ENCODE peak calls at places on chromosomes 2 and 18, in nine cellular contexts. Q, U, M, H, S, X, J, T and K are unnamed samples.

GRCh38 chr18:54806526-54806925 is 21.8 kb upstream of the RAB27B start:
- DNase-seq in Q (no peak), U (no peak), M (no peak), H (no peak), S (no peak), X (no peak), J (peak), T (no peak), K (no peak)

GRCh38 chr18:66646622-66647021 is 42.7 kb upstream of the CDH19 start:
- DNase-seq in Q (no peak), U (no peak), M (no peak), H (no peak), S (no peak), X (no peak), J (no peak), T (no peak), K (no peak)

GRCh38 chr2:19355416-19355821 is 3.0 kb downstream of the OSR1 start:
- DNase-seq in Q (no peak), U (no peak), M (no peak), H (no peak), S (no peak), X (no peak), J (peak), T (no peak), K (no peak)

GRCh38 chr18:13394794-13395193 is 176.2 kb downstream of the LDLRAD4 start:
- DNase-seq in Q (no peak), U (no peak), M (no peak), H (no peak), S (no peak), X (no peak), J (no peak), T (no peak), K (peak)

GRCh38 chr2:237774811-237775553 is 23.6 kb upstream of the RBM44 start:
- DNase-seq in Q (peak), U (peak), M (peak), H (no peak), S (peak), X (no peak), J (peak), T (no peak), K (peak)

GRCh38 chr2:232444409-232445148 is 11.4 kb upstream of the ALPI start:
- DNase-seq in Q (peak), U (peak), M (peak), H (no peak), S (no peak), X (peak), J (peak), T (no peak), K (peak)

GRCh38 chr2:111121028-111121872 is 536 bp downstream of the BCL2L11 start:
- DNase-seq in Q (peak), U (peak), M (peak), H (peak), S (peak), X (peak), J (peak), T (peak), K (peak)

GRCh38 chr2:15009681-15010080 is 377.2 kb downstream of the LRATD1 start:
- DNase-seq in Q (no peak), U (no peak), M (no peak), H (no peak), S (no peak), X (no peak), J (no peak), T (no peak), K (no peak)

GRCh38 chr2:98884658-98885057 is 51.4 kb downstream of the CRACDL start:
- DNase-seq in Q (no peak), U (no peak), M (no peak), H (no peak), S (no peak), X (no peak), J (no peak), T (no peak), K (no peak)

GRCh38 chr2:158519481-158519880 is 62.7 kb downstream of the PKP4 start:
- DNase-seq in Q (no peak), U (no peak), M (no peak), H (no peak), S (no peak), X (no peak), J (peak), T (no peak), K (no peak)

GRCh38 chr2:209685963-209686362 is 85.7 kb upstream of the UNC80 start:
- DNase-seq in Q (no peak), U (no peak), M (no peak), H (no peak), S (no peak), X (no peak), J (peak), T (no peak), K (no peak)

GRCh38 chr2:212686285-212686895 is 147.8 kb upstream of the ERBB4 start:
- DNase-seq in Q (peak), U (no peak), M (peak), H (peak), S (peak), X (peak), J (peak), T (no peak), K (peak)

GRCh38 chr2:47344890-47345583 is 57.9 kb upstream of the MSH2 start:
- DNase-seq in Q (peak), U (peak), M (no peak), H (peak), S (peak), X (peak), J (no peak), T (peak), K (peak)

GRCh38 chr2:142008135-142008744 is 122.6 kb downstream of the LRP1B start:
- DNase-seq in Q (no peak), U (no peak), M (no peak), H (no peak), S (no peak), X (no peak), J (no peak), T (no peak), K (no peak)

GRCh38 chr2:226544581-226545210 is 254.9 kb downstream of the IRS1 start:
- DNase-seq in Q (no peak), U (no peak), M (no peak), H (no peak), S (no peak), X (no peak), J (no peak), T (no peak), K (no peak)

GRCh38 chr2:226536410-226536809 is 263.2 kb downstream of the IRS1 start:
- DNase-seq in Q (no peak), U (no peak), M (no peak), H (no peak), S (no peak), X (no peak), J (no peak), T (no peak), K (no peak)

GRCh38 chr2:226540204-226540994 is 259.2 kb downstream of the IRS1 start:
- DNase-seq in Q (no peak), U (no peak), M (no peak), H (no peak), S (no peak), X (no peak), J (no peak), T (no peak), K (no peak)
- H3K4me3 ChIP-seq in Q (no peak), U (no peak), M (no peak), H (no peak), S (no peak), X (no peak), J (no peak), T (no peak), K (no peak)

DNA sequence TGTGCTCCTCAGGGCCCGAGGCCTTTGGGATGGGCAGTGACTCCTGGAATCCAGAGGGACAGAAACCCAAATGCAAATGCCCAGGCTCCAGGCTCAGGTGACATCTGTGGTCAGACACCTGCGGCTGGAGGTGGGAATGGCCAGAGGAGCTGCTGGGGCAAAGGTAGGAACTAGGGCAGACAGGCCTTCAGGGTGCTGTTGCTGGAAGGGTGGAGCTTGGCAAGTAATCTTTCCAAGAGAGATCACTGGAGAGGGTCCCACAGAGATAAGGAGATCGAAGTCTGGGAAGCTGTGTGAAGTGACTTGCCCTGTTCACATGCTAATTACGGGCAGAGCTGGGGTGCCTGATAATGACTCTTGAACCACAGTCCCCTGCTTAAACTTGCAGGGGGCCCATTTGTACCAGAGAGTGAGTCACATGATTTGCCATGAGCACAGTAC is 82.4 kb downstream of the ACAA2 start:
- DNase-seq in Q (no peak), U (no peak), M (no peak), H (no peak), S (no peak), X (no peak), J (no peak), T (no peak), K (no peak)
- H3K4me3 ChIP-seq in Q (no peak), U (no peak), M (no peak), H (no peak), S (no peak), X (no peak), J (no peak), T (no peak), K (no peak)

DNA sequence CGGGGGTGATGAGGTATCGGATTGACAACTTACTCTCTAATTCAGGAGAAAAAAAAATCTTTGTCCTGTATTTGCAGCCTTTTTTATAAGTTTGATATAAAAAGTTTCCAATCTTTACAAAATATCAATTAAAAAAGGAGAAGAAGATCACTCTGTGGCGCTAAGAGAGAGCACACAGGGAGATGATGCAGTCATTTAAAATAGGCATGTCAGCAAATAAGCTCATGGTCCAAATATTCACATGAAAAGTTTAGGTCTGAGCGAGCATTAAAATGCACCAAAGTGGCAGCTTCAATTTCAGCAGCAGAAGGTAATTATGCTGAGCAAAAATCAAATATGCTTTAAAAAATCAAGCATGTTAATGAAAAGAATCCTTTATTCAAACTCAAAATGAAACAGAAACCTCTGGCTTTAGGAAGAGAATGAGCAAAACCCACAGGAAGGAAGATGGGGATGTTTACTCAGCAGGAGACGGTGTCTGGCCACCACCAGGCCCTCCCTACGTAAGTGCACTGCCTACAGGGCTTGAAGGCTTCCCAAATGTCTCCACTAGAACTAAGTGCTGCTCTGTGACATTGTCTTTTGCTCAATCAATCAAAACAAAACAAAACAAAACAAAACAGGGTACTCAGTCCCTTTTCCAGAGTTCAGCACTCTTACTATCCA is 120.5 kb downstream of the L3MBTL4 start:
- DNase-seq in Q (no peak), U (no peak), M (peak), H (no peak), S (no peak), X (no peak), J (no peak), T (no peak), K (no peak)
- H3K4me3 ChIP-seq in Q (no peak), U (no peak), M (no peak), H (peak), S (no peak), X (no peak), J (no peak), T (no peak), K (no peak)

GRCh38 chr2:215437614-215438013 is 1.7 kb upstream of the FN1 start:
- DNase-seq in Q (no peak), U (no peak), M (no peak), H (no peak), S (no peak), X (no peak), J (peak), T (no peak), K (no peak)
- H3K4me3 ChIP-seq in Q (no peak), U (no peak), M (no peak), H (peak), S (no peak), X (peak), J (peak), T (no peak), K (no peak)